ENCODE peak calls at places on chromosomes 5 and 9, in five cellular contexts. One of them, this sample, is unnamed.

GRCh38 chr5:30808996-30809395 is 384.5 kb upstream of the CDH6 start:
- DNase-seq in tibial nerve: no peak
- DNase-seq in cardiac muscle cell: peak
- DNase-seq in heart right ventricle: no peak
- DNase-seq in mesendoderm: peak
- DNase-seq in this sample: no peak

GRCh38 chr9:21741151-21741550 is 61.3 kb upstream of the MTAP start:
- DNase-seq in tibial nerve: no peak
- DNase-seq in cardiac muscle cell: no peak
- DNase-seq in heart right ventricle: no peak
- DNase-seq in mesendoderm: no peak
- DNase-seq in this sample: no peak

GRCh38 chr5:56185777-56186311 is 47.3 kb downstream of the ANKRD55 start:
- DNase-seq in tibial nerve: no peak
- DNase-seq in cardiac muscle cell: no peak
- DNase-seq in heart right ventricle: no peak
- DNase-seq in mesendoderm: no peak
- DNase-seq in this sample: no peak

GRCh38 chr5:134533115-134533815 is 7.8 kb downstream of the JADE2 start:
- DNase-seq in tibial nerve: peak
- DNase-seq in cardiac muscle cell: no peak
- DNase-seq in heart right ventricle: no peak
- DNase-seq in mesendoderm: peak
- DNase-seq in this sample: no peak

GRCh38 chr5:80389575-80389974 is 18.3 kb upstream of the ZFYVE16 start:
- DNase-seq in tibial nerve: peak
- DNase-seq in cardiac muscle cell: no peak
- DNase-seq in heart right ventricle: peak
- DNase-seq in mesendoderm: no peak
- DNase-seq in this sample: peak

GRCh38 chr9:18638448-18639249 is 164.7 kb downstream of the ADAMTSL1 start:
- DNase-seq in tibial nerve: no peak
- DNase-seq in cardiac muscle cell: no peak
- DNase-seq in heart right ventricle: no peak
- DNase-seq in mesendoderm: no peak
- DNase-seq in this sample: no peak

GRCh38 chr5:75020016-75020656 is 32.2 kb downstream of the GCNT4 start:
- DNase-seq in tibial nerve: no peak
- DNase-seq in cardiac muscle cell: no peak
- DNase-seq in heart right ventricle: no peak
- DNase-seq in mesendoderm: no peak
- DNase-seq in this sample: no peak

GRCh38 chr5:142821027-142821732 is 51.0 kb downstream of the ARHGAP26 start:
- DNase-seq in tibial nerve: no peak
- DNase-seq in cardiac muscle cell: no peak
- DNase-seq in heart right ventricle: no peak
- DNase-seq in mesendoderm: no peak
- DNase-seq in this sample: no peak

GRCh38 chr9:135043345-135043744 is 44.1 kb upstream of the OLFM1 start:
- DNase-seq in tibial nerve: no peak
- DNase-seq in cardiac muscle cell: no peak
- DNase-seq in heart right ventricle: no peak
- DNase-seq in mesendoderm: no peak
- DNase-seq in this sample: no peak

GRCh38 chr5:54655266-54655665 is 137.7 kb downstream of the SNX18 start:
- DNase-seq in tibial nerve: no peak
- DNase-seq in cardiac muscle cell: no peak
- DNase-seq in heart right ventricle: no peak
- DNase-seq in mesendoderm: no peak
- DNase-seq in this sample: no peak

GRCh38 chr9:130530932-130531331 is 48.4 kb upstream of the FUBP3 start:
- DNase-seq in tibial nerve: no peak
- DNase-seq in cardiac muscle cell: no peak
- DNase-seq in heart right ventricle: peak
- DNase-seq in mesendoderm: no peak
- DNase-seq in this sample: peak

GRCh38 chr9:134260801-134261200 is 65.5 kb upstream of the RXRA start:
- DNase-seq in tibial nerve: no peak
- DNase-seq in cardiac muscle cell: no peak
- DNase-seq in heart right ventricle: no peak
- DNase-seq in mesendoderm: no peak
- DNase-seq in this sample: no peak

GRCh38 chr5:174945853-174946252 is 221.5 kb downstream of the MSX2 start:
- DNase-seq in tibial nerve: no peak
- DNase-seq in cardiac muscle cell: no peak
- DNase-seq in heart right ventricle: no peak
- DNase-seq in mesendoderm: no peak
- DNase-seq in this sample: no peak

GRCh38 chr5:134435525-134435924 is 23.8 kb upstream of the CDKN2AIPNL start:
- DNase-seq in tibial nerve: no peak
- DNase-seq in cardiac muscle cell: no peak
- DNase-seq in heart right ventricle: no peak
- DNase-seq in mesendoderm: peak
- DNase-seq in this sample: no peak

GRCh38 chr9:78029601-78030552 is 1.7 kb downstream of the GNAQ start:
- DNase-seq in tibial nerve: no peak
- DNase-seq in cardiac muscle cell: peak
- DNase-seq in heart right ventricle: no peak
- DNase-seq in mesendoderm: peak
- DNase-seq in this sample: no peak

GRCh38 chr5:73374520-73375235 is 73.9 kb downstream of the FOXD1 start:
- DNase-seq in tibial nerve: no peak
- DNase-seq in cardiac muscle cell: no peak
- DNase-seq in heart right ventricle: no peak
- DNase-seq in mesendoderm: no peak
- DNase-seq in this sample: no peak

GRCh38 chr5:176570044-176570443 is 20.9 kb downstream of the CDHR2 start:
- DNase-seq in tibial nerve: no peak
- DNase-seq in cardiac muscle cell: no peak
- DNase-seq in heart right ventricle: no peak
- DNase-seq in mesendoderm: no peak
- DNase-seq in this sample: no peak

GRCh38 chr9:37859043-37859442 is 44.9 kb downstream of the SLC25A51 start:
- DNase-seq in tibial nerve: no peak
- DNase-seq in cardiac muscle cell: no peak
- DNase-seq in heart right ventricle: no peak
- DNase-seq in mesendoderm: peak
- DNase-seq in this sample: no peak

GRCh38 chr5:95836544-95836943 is 14.0 kb upstream of the GLRX start:
- DNase-seq in tibial nerve: no peak
- DNase-seq in cardiac muscle cell: no peak
- DNase-seq in heart right ventricle: no peak
- DNase-seq in mesendoderm: no peak
- DNase-seq in this sample: no peak

GRCh38 chr9:33202552-33203300 is 35.6 kb upstream of the B4GALT1 start:
- DNase-seq in tibial nerve: peak
- DNase-seq in cardiac muscle cell: no peak
- DNase-seq in heart right ventricle: peak
- DNase-seq in mesendoderm: no peak
- DNase-seq in this sample: peak

GRCh38 chr9:131707677-131708612 is 31.9 kb downstream of the RAPGEF1 start:
- DNase-seq in tibial nerve: no peak
- DNase-seq in cardiac muscle cell: peak
- DNase-seq in heart right ventricle: peak
- DNase-seq in mesendoderm: no peak
- DNase-seq in this sample: peak

GRCh38 chr5:912356-913091 is 19.8 kb downstream of the TRIP13 start:
- DNase-seq in tibial nerve: no peak
- DNase-seq in cardiac muscle cell: no peak
- DNase-seq in heart right ventricle: no peak
- DNase-seq in mesendoderm: peak
- DNase-seq in this sample: no peak

GRCh38 chr5:54263447-54263846 is 46.9 kb downstream of the ARL15 start:
- DNase-seq in tibial nerve: no peak
- DNase-seq in cardiac muscle cell: no peak
- DNase-seq in heart right ventricle: no peak
- DNase-seq in mesendoderm: no peak
- DNase-seq in this sample: no peak

GRCh38 chr5:1476967-1477310 is 31.7 kb upstream of the SLC6A3 start:
- DNase-seq in tibial nerve: no peak
- DNase-seq in cardiac muscle cell: no peak
- DNase-seq in heart right ventricle: no peak
- DNase-seq in mesendoderm: no peak
- DNase-seq in this sample: no peak

GRCh38 chr9:89593776-89594427 is 10.9 kb upstream of the GADD45G start:
- DNase-seq in tibial nerve: no peak
- DNase-seq in cardiac muscle cell: peak
- DNase-seq in heart right ventricle: no peak
- DNase-seq in mesendoderm: peak
- DNase-seq in this sample: peak

GRCh38 chr5:145856285-145856818 is 16.5 kb downstream of the GRXCR2 start:
- DNase-seq in tibial nerve: peak
- DNase-seq in cardiac muscle cell: peak
- DNase-seq in heart right ventricle: peak
- DNase-seq in mesendoderm: peak
- DNase-seq in this sample: peak

GRCh38 chr9:113853333-113853732 is 22.8 kb upstream of the ZNF618 start:
- DNase-seq in tibial nerve: no peak
- DNase-seq in cardiac muscle cell: peak
- DNase-seq in heart right ventricle: no peak
- DNase-seq in mesendoderm: peak
- DNase-seq in this sample: no peak

GRCh38 chr5:109936996-109937395 is 247.3 kb downstream of the MAN2A1 start:
- DNase-seq in tibial nerve: no peak
- DNase-seq in cardiac muscle cell: no peak
- DNase-seq in heart right ventricle: no peak
- DNase-seq in mesendoderm: peak
- DNase-seq in this sample: no peak

GRCh38 chr9:134724231-134724911 is 82.8 kb downstream of the COL5A1 start:
- DNase-seq in tibial nerve: peak
- DNase-seq in cardiac muscle cell: no peak
- DNase-seq in heart right ventricle: peak
- DNase-seq in mesendoderm: peak
- DNase-seq in this sample: peak

GRCh38 chr5:16983022-16983639 is 47.0 kb upstream of the MYO10 start:
- DNase-seq in tibial nerve: no peak
- DNase-seq in cardiac muscle cell: no peak
- DNase-seq in heart right ventricle: no peak
- DNase-seq in mesendoderm: no peak
- DNase-seq in this sample: no peak
- H3K4me3 ChIP-seq in tibial nerve: no peak
- H3K4me3 ChIP-seq in cardiac muscle cell: no peak
- H3K4me3 ChIP-seq in heart right ventricle: no peak
- H3K4me3 ChIP-seq in mesendoderm: no peak
- H3K4me3 ChIP-seq in this sample: no peak

DNA sequence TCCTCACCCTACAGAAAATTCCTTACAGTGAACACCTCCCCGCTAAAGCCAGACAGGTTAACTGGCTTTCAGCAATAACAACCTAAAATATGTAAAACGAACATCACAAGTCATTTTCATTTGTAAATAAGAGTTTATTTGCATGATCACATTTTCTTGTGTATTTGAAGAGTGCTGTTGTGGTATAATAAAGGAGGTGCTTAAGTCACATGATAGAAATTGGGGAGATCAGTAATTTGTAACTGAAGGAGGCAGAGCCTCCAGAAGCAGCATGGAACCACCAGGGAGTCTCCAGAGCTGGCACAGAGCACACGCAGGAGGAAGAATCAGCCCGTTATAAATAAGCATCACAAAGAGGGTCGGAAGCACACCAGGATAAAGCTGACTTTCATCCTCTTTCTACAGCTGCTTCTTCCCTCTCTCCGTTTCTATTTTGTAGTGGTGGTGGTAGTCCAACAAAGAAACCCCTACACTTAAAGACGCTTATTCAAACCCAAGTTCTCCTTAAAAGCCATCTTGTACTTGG is 210.6 kb downstream of the MAPKAP1 start:
- DNase-seq in tibial nerve: no peak
- DNase-seq in cardiac muscle cell: no peak
- DNase-seq in heart right ventricle: no peak
- DNase-seq in mesendoderm: no peak
- DNase-seq in this sample: no peak
- H3K4me3 ChIP-seq in tibial nerve: no peak
- H3K4me3 ChIP-seq in cardiac muscle cell: no peak
- H3K4me3 ChIP-seq in heart right ventricle: no peak
- H3K4me3 ChIP-seq in mesendoderm: no peak
- H3K4me3 ChIP-seq in this sample: no peak

DNA sequence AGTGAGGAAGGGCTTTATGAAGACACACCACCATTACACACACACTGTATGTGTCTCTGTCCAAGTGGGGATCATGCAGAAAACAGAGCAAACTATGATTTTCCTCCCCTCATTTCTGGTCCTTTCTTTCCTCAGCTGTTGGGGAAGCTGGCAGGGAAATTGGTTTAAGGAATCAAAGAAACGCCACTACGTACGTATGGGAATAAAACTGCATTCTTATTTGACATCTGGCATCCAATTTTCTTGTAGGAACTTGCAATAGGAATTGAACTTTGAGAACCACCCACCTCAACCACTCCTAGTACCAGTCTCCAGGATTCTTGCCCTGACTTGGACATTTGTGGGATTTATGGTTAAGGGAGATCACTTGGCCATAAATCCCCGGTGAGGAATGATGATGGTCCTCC is 125.8 kb downstream of the PDE4D start:
- DNase-seq in tibial nerve: no peak
- DNase-seq in cardiac muscle cell: no peak
- DNase-seq in heart right ventricle: no peak
- DNase-seq in mesendoderm: no peak
- DNase-seq in this sample: no peak
- H3K4me3 ChIP-seq in tibial nerve: peak
- H3K4me3 ChIP-seq in cardiac muscle cell: peak
- H3K4me3 ChIP-seq in heart right ventricle: peak
- H3K4me3 ChIP-seq in mesendoderm: no peak
- H3K4me3 ChIP-seq in this sample: peak

DNA sequence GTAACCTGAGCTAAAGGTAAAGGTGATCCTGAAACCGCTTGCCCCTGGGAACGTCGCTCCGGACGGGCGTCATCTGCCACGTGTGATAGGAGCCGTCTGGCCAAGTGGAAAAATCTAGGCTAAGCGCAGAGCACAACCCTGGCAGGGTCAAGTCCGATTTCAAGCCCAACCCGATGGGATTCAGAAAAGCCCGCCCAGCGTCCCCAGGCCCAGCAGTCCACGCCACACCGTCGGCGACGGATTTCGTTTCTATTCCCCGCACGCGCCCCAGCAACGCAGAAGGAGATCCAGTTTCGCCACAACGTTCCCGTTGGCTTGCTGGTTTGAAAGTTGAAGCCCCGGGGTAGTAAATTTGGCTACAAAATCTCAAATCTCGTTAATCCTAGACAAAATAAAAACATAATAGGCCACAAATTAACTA is 32.4 kb upstream of the NFIB start:
- DNase-seq in tibial nerve: no peak
- DNase-seq in cardiac muscle cell: no peak
- DNase-seq in heart right ventricle: peak
- DNase-seq in mesendoderm: peak
- DNase-seq in this sample: peak
- H3K4me3 ChIP-seq in tibial nerve: peak
- H3K4me3 ChIP-seq in cardiac muscle cell: peak
- H3K4me3 ChIP-seq in heart right ventricle: peak
- H3K4me3 ChIP-seq in mesendoderm: peak
- H3K4me3 ChIP-seq in this sample: peak

GRCh38 chr9:136114606-136115005 is 4.1 kb downstream of the TMEM250 start:
- DNase-seq in tibial nerve: no peak
- DNase-seq in cardiac muscle cell: no peak
- DNase-seq in heart right ventricle: no peak
- DNase-seq in mesendoderm: no peak
- DNase-seq in this sample: no peak
- H3K4me3 ChIP-seq in tibial nerve: no peak
- H3K4me3 ChIP-seq in cardiac muscle cell: no peak
- H3K4me3 ChIP-seq in heart right ventricle: no peak
- H3K4me3 ChIP-seq in mesendoderm: no peak
- H3K4me3 ChIP-seq in this sample: no peak

This sample was measured in heart left ventricle.